ENCODE peak calls at places on chromosomes 13 and 19, in four cellular contexts. E is A549, O is stomach, R is tibial nerve. X is an unnamed sample.

GRCh38 chr19:40217921-40218890 is at the start of gene TTC9B:
- DNase-seq in O (no peak), E (peak), R (no peak), X (no peak)

GRCh38 chr13:87376081-87376480 is 295.1 kb upstream of the SLITRK5 start:
- DNase-seq in O (no peak), R (no peak), E (no peak), X (no peak)

GRCh38 chr13:41098761-41099160 is 33.8 kb downstream of the KBTBD6 start:
- DNase-seq in O (no peak), E (no peak), R (no peak), X (no peak)

GRCh38 chr13:50198508-50198907 is 183.3 kb downstream of the KCNRG start:
- DNase-seq in O (no peak), R (peak), E (no peak), X (no peak)

GRCh38 chr13:28179974-28180373 is 41.6 kb downstream of the PAN3 start:
- DNase-seq in E (no peak), R (no peak), O (no peak), X (no peak)

GRCh38 chr13:75934889-75935288 is 298.8 kb downstream of the LMO7 start:
- DNase-seq in R (no peak), E (peak), O (no peak), X (no peak)

GRCh38 chr13:44620057-44620456 is 43.9 kb upstream of the TSC22D1 start:
- DNase-seq in O (no peak), R (no peak), E (peak), X (no peak)

GRCh38 chr13:77033717-77034302 is 6.9 kb upstream of the FBXL3 start:
- DNase-seq in R (no peak), E (no peak), O (no peak), X (no peak)

GRCh38 chr19:50204081-50204428 is 633 bp downstream of the MYH14 start:
- DNase-seq in E (no peak), O (no peak), R (no peak), X (no peak)

GRCh38 chr19:50207730-50208129 is 4.3 kb downstream of the MYH14 start:
- DNase-seq in R (no peak), O (no peak), E (no peak), X (no peak)

GRCh38 chr19:50206191-50206590 is 2.8 kb downstream of the MYH14 start:
- DNase-seq in R (no peak), E (no peak), O (no peak), X (no peak)

GRCh38 chr19:50204811-50205675 is 1.6 kb downstream of the MYH14 start:
- DNase-seq in R (no peak), O (peak), E (no peak), X (no peak)

DNA sequence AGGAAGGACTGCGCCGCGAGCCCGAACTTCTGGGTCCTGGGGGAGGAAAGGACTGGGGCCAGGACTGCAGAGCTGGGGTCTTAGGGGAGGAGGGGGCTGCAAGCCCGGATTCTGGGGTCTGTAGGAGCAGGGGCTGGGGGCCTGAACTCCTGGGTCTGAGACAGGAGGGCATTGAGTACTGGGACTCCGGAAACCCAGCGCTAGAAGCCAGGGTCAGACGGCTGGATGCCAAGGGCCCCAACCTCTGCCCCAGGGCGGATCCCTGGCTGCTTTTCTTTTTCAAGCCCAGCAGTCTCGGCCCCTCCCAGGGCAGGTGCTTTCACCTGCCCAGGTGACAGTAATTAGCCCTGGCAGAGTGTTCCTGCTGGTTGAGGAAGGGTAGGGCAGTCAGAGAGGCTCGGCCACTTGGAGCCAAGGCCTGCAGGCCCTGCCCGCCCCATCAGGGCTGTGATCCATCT is 2.3 kb downstream of the MYH14 start:
- DNase-seq in E (no peak), R (no peak), O (peak), X (no peak)
- TF ChIP-seq EP300 in E (no peak), R (no peak), O (no peak), X (no peak)

GRCh38 chr13:36553501-36553900 is 120.3 kb upstream of the SERTM1 start:
- DNase-seq in R (no peak), E (no peak), O (no peak), X (no peak)
- TF ChIP-seq EP300 in R (no peak), E (no peak), O (no peak), X (no peak)

DNA sequence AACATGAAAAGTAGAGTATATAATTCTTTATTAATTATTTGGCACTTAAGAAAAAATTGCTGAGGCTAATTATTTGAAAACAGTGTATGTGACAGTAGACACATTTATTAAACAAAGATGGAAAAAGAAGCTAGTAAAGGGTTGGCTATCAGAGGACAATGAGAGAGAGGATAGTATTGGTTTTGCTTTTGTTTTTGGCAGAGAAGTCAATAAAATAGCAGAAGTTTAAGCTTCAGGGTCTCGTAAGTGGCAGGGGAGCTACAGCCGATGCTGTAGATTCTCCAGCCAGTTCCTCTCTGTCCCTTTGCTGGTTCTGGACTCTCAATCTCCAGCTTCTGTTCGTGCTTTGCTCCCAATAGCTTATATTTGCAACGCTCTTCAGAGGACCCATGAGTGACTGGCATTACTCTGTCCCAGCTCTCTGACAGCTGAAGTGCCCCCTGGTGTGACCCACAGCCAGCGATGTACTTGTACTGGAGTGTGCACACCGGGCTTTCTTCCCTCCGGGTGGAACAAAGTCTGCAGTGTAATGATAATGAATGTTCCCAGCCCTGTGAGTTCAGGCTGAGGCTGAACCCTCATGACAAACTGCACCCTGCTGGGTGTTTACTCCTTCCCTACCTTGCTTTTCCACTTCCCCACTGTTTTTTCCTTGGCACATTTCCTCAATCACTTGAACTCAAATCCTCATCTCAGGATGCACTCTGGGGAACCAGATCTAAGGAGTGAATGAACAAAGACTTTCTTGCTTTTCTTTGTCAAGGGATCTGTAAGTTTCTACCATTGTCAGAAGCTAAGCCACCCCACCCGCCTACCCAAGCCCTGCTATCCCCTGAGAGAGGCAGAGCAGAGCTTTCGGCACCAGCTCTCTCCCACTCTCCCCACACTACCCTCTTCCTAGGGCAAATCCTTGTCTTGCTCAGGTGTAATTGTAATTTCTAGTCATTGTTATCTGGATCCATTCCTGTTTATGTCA is 254.8 kb downstream of the LHFPL6 start:
- DNase-seq in O (no peak), E (no peak), R (no peak), X (no peak)
- TF ChIP-seq EP300 in O (no peak), E (no peak), R (no peak), X (no peak)

DNA sequence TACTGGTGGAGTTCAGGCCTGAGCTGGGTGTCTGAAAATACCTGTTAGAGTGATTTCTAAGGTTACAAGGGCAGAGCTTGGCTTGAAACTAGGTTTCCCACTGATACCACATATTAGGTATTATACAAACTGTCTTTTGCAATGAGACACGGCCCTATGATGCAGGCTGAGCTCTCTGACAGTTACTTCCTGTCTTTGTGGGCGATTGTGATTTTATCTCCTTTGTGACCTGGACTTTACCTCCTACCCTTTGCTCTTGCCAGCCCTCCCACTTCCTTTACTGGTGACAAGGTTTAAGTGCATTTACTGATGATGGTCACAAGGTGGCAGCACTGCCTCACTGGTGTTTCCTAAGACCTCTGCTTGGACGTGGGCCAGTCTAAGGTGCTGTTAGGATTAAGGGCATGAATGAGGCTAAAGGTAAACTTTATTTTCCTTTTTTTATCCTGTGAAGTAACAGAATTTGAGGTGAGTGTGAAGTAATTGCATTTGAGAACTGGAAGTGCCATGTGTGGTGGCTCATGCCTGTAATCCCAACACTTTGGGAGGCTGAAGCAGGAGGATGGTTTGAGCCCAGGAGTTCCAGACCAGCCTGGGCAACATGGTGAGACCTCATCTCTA is 7.7 kb upstream of the CXCL17 start:
- DNase-seq in E (peak), O (peak), R (peak), X (peak)
- TF ChIP-seq EP300 in E (no peak), O (no peak), R (no peak), X (no peak)

GRCh38 chr19:45768644-45769053 is 403 bp downstream of the SIX5 start:
- DNase-seq in E (peak), O (peak), R (no peak), X (no peak)

GRCh38 chr19:45769054-45769782 is at the start of gene SIX5:
- DNase-seq in O (peak), R (peak), E (peak), X (peak)

GRCh38 chr19:45769821-45770191 is 754 bp upstream of the SIX5 start:
- DNase-seq in O (peak), E (peak), R (peak), X (no peak)

GRCh38 chr19:45771331-45771933 is 2.4 kb upstream of the SIX5 start:
- DNase-seq in R (no peak), O (peak), E (no peak), X (no peak)

DNA sequence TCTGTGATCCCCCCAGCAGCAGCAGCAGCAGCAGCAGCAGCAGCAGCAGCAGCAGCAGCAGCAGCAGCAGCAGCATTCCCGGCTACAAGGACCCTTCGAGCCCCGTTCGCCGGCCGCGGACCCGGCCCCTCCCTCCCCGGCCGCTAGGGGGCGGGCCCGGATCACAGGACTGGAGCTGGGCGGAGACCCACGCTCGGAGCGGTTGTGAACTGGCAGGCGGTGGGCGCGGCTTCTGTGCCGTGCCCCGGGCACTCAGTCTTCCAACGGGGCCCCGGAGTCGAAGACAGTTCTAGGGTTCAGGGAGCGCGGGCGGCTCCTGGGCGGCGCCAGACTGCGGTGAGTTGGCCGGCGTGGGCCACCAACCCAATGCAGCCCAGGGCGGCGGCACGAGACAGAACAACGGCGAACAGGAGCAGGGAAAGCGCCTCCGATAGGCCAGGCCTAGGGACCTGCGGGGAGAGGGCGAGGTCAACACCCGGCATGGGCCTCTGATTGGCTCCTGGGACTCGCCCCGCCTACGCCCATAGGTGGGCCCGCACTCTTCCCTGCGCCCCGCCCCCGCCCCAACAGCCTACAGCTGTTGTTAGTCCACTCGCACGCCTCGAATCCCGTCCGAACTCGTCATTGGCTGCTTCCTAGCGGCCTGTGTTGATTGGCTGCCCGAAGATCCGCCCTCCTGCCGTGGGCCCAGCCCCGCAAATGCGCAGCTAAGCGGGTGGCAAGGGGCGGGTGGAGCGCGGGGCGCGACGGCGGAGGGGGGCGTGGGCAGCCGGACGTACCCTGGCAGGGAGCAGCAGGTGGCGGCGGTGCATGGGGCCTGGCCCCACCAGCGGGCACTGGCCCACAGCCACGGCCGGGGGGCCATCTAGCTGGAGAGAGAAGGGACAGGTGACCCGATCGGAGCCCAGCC is 1.4 kb upstream of the SIX5 start:
- DNase-seq in O (peak), R (peak), E (peak), X (peak)
- TF ChIP-seq EP300 in O (no peak), R (peak), E (no peak), X (no peak)

GRCh38 chr19:1253514-1254080 is 5.2 kb downstream of the MIDN start:
- DNase-seq in O (no peak), R (no peak), E (peak), X (no peak)
- TF ChIP-seq EP300 in O (no peak), R (no peak), E (no peak), X (no peak)

DNA sequence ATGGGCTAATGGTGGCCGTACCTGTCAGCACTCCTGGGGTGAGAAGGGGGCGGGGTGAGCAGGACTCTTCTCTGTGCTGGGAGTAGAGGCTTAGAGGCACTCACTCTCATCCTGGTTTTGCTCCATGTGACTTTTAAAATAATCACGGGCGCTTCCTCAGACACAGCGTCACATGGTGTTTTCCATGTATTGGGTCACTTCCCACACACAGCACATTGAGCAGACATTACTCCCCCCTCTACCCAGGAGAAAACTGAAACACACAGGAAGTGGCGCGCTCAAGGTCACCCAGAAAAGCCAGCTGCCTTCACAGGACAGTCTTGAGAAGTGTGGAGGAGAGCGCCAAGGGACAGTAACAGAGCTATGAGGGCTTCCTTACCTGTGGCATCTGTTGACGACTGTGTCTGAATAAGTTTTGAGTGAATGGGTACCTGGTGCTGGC is 23.2 kb downstream of the SPATA13 start:
- DNase-seq in E (no peak), O (no peak), R (no peak), X (no peak)
- TF ChIP-seq EP300 in E (no peak), O (no peak), R (no peak), X (no peak)

GRCh38 chr19:19217110-19217509 is 5.4 kb downstream of the NCAN start:
- DNase-seq in O (no peak), R (no peak), E (peak), X (no peak)
- TF ChIP-seq EP300 in O (no peak), R (no peak), E (no peak), X (no peak)

GRCh38 chr19:46841458-46842083 is 9.1 kb downstream of the AP2S1 start:
- DNase-seq in O (peak), E (peak), R (peak), X (no peak)

GRCh38 chr19:46845959-46846459 is 4.6 kb downstream of the AP2S1 start:
- DNase-seq in E (no peak), O (no peak), R (no peak), X (no peak)

GRCh38 chr19:46842791-46843190 is 7.9 kb downstream of the AP2S1 start:
- DNase-seq in O (no peak), E (no peak), R (no peak), X (no peak)

GRCh38 chr19:46847528-46847927 is 3.1 kb downstream of the AP2S1 start:
- DNase-seq in O (no peak), R (no peak), E (no peak), X (no peak)

DNA sequence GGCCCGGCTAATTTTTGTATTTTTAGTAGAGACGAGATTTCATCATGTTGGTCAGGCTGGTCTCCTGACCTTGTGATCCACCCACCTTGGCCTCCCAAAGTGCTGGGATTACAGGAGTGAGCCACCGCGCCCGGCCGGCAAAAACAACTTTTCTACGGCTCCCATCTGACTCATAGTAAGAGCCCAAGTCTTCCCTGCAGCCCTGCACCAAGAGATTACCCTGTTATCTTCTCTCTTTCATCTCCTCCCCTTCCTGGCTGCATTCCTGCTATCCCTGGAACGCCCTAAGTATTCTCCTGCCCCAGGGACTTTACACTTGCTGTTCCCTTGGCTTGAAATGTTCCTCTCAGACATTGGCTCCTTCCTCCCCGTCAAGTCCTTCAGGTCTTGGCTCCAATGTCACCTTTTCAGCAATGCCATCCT is 6.6 kb downstream of the AP2S1 start:
- DNase-seq in O (no peak), E (no peak), R (no peak), X (no peak)
- TF ChIP-seq EP300 in O (no peak), E (no peak), R (no peak), X (no peak)

GRCh38 chr19:570315-570714 is 2.1 kb upstream of the BSG start:
- DNase-seq in O (no peak), E (no peak), R (no peak), X (no peak)

GRCh38 chr19:574658-575526 is 2.5 kb downstream of the BSG start:
- DNase-seq in O (peak), R (no peak), E (no peak), X (peak)

GRCh38 chr19:572891-573825 is 762 bp downstream of the BSG start:
- DNase-seq in E (peak), O (peak), R (no peak), X (no peak)

GRCh38 chr19:571127-571974 is 1.0 kb upstream of the BSG start:
- DNase-seq in O (peak), R (no peak), E (peak), X (peak)

DNA sequence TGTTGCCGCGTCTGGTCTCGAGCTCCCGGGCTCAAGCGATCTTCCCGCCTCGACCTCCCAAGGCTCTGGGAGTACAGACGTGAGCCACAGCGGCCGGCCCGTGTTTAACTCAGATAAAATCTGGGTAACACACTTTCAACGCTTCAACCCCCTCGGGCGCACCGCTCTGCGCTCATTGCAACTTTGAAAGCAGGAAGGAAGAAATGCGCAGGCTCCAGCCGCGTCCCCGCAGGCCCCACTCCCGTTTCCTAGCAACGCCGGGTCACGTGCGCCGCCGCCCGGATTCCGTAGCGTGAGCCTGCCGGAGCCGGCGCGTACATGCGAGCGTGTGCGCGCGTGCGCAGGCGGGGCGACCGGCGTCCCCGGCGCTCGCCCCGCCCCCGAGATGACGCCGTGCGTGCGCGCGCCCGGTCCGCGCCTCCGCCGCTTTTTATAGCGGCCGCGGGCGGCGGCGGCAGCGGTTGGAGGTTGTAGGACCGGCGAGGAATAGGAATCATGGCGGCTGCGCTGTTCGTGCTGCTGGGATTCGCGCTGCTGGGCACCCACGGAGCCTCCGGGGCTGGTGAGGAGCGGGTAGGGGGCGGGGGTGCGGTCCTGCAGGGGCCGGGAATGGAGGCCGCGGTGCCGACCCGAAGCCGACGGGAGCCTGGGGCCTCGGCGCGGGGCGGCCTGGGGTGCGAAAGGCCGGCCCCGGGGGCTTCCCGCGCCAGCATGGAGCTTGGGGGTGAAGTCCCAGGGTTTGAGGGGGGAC is at the start of gene BSG:
- DNase-seq in R (peak), E (peak), O (peak), X (peak)
- TF ChIP-seq EP300 in R (peak), E (no peak), O (no peak), X (no peak)